ENCODE peak calls at places on chromosomes 16 and 17, in eight cellular contexts. K is OCI-LY7, T is PC-9, L is GM23338, R is HCT116, B is SK-N-SH, J is hepatocyte, H is PC-3. P is an unnamed sample. For H3K9me2, the result is how much of the 10 kb centered on the place peaks cover.

GRCh38 chr17:45086865-45087495 is 25.9 kb downstream of the NMT1 start:
- DNase-seq in R (no peak), H (no peak), J (no peak), T (no peak), L (no peak), B (no peak), K (no peak), P (no peak)

GRCh38 chr17:39973496-39973895 is 7.1 kb upstream of the PSMD3 start:
- DNase-seq in K (no peak), T (no peak), H (no peak), J (no peak), L (no peak), B (no peak), R (no peak), P (peak)

GRCh38 chr17:66373944-66374817 is 71.8 kb downstream of the PRKCA start:
- DNase-seq in R (no peak), T (no peak), J (peak), K (no peak), L (peak), H (no peak), B (peak), P (no peak)

GRCh38 chr16:866252-866651 is 65.7 kb upstream of the GNG13 start:
- DNase-seq in T (no peak), B (no peak), R (no peak), H (no peak), J (no peak), L (no peak), K (no peak), P (no peak)

GRCh38 chr17:61448042-61448441 is 4.2 kb upstream of the TBX4 start:
- DNase-seq in H (no peak), R (no peak), J (no peak), T (no peak), K (no peak), L (no peak), B (no peak), P (no peak)

GRCh38 chr17:66943484-66943883 is 21.0 kb upstream of the CACNG4 start:
- DNase-seq in B (no peak), H (no peak), R (no peak), J (no peak), T (no peak), L (no peak), K (no peak), P (no peak)

GRCh38 chr17:7579839-7580630 is 597 bp downstream of the CD68 start:
- DNase-seq in R (no peak), H (no peak), K (peak), L (no peak), J (no peak), T (no peak), B (no peak), P (no peak)

GRCh38 chr16:57614546-57615343 is 13.7 kb upstream of the ADGRG1 start:
- DNase-seq in H (no peak), R (no peak), J (no peak), B (peak), K (no peak), T (no peak), L (no peak), P (no peak)

GRCh38 chr16:27267037-27267677 is 1.4 kb downstream of the NSMCE1 start:
- DNase-seq in B (no peak), H (no peak), R (no peak), J (no peak), K (peak), L (no peak), T (no peak), P (no peak)

GRCh38 chr17:7838291-7839075 is 4.5 kb downstream of the KDM6B start:
- DNase-seq in J (peak), L (peak), T (no peak), R (no peak), H (no peak), K (peak), B (peak), P (peak)

GRCh38 chr16:79599256-79599836 is 1.2 kb downstream of the MAF start:
- DNase-seq in J (peak), L (peak), B (peak), H (no peak), T (no peak), K (no peak), R (no peak), P (peak)

GRCh38 chr16:64629622-64630021 is 492.2 kb downstream of the CDH11 start:
- DNase-seq in L (no peak), B (no peak), K (no peak), J (no peak), R (no peak), T (no peak), H (peak), P (peak)

GRCh38 chr17:27756467-27757371 is 43.6 kb downstream of the NOS2 start:
- DNase-seq in H (peak), L (peak), J (peak), B (peak), K (peak), T (peak), R (peak), P (peak)

GRCh38 chr17:39486242-39486641 is 25.0 kb downstream of the CDK12 start:
- DNase-seq in L (no peak), J (peak), K (no peak), B (no peak), R (no peak), T (peak), H (peak), P (peak)

GRCh38 chr16:17802566-17802965 is 331.8 kb upstream of the XYLT1 start:
- DNase-seq in B (no peak), T (no peak), H (no peak), K (no peak), R (no peak), J (no peak), L (no peak), P (no peak)

GRCh38 chr16:54402270-54402669 is 115.7 kb upstream of the IRX3 start:
- DNase-seq in L (no peak), J (no peak), R (no peak), T (no peak), K (no peak), H (no peak), B (peak), P (peak)

GRCh38 chr17:81057079-81057730 is 22.3 kb downstream of the BAIAP2 start:
- DNase-seq in H (peak), R (no peak), L (no peak), J (peak), K (no peak), T (peak), B (peak), P (peak)

GRCh38 chr17:76140661-76141211 is 309 bp downstream of the FOXJ1 start:
- DNase-seq in R (no peak), K (no peak), H (no peak), B (no peak), J (no peak), L (peak), T (no peak), P (no peak)

GRCh38 chr17:41492771-41493170 is 3.1 kb upstream of the KRT36 start:
- DNase-seq in K (no peak), H (no peak), R (no peak), B (peak), L (no peak), T (no peak), J (peak), P (no peak)

GRCh38 chr17:1460233-1460632 is 4.2 kb upstream of the CRK start:
- DNase-seq in R (no peak), J (peak), B (no peak), H (peak), K (no peak), L (no peak), T (peak), P (peak)

GRCh38 chr17:78179372-78179771 is 7.5 kb downstream of the TK1 start:
- DNase-seq in J (no peak), K (no peak), H (peak), T (peak), R (no peak), B (no peak), L (no peak), P (peak)

GRCh38 chr17:78174870-78175642 is 6.7 kb downstream of the SYNGR2 start:
- DNase-seq in T (no peak), L (peak), H (no peak), J (no peak), R (no peak), B (no peak), K (peak), P (no peak)

GRCh38 chr17:78174332-78174869 is 6.0 kb downstream of the SYNGR2 start:
- DNase-seq in B (no peak), L (no peak), T (peak), R (no peak), J (no peak), H (peak), K (no peak), P (no peak)

GRCh38 chr17:78175643-78175981 is 7.2 kb downstream of the SYNGR2 start:
- DNase-seq in T (no peak), R (no peak), H (no peak), B (no peak), L (no peak), K (no peak), J (no peak), P (no peak)

DNA sequence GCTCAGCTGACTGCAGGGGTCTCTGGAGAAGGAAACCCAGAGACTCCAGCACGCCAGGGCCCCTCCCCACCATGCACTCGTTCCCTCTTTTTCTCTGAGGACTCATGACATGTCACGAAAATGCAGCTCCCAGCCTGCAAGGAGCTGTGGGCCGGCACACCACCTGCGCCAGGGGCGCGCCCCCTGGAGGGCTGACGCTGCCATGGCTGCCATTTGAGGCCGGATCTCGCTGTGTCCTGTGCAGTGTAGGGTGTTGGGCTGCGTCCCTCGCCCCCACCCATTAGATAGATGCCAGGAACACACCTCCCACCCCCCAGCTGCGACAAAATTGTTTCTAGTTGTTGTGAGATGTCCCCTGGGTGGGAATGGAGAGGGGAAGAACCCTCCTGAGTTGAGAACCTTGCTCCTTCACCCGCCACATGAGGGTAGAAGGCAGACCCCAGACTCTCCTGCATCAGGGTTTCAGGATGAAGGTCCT is 8.2 kb downstream of the SYNGR2 start:
- DNase-seq in L (peak), K (peak), H (peak), J (peak), B (peak), R (no peak), T (no peak), P (peak)
- H3K27ac ChIP-seq in L (no peak), K (no peak), H (no peak), J (no peak), B (no peak), R (peak), T (no peak), P (no peak)

GRCh38 chr17:17779015-17779611 is 57.7 kb downstream of the SREBF1 start:
- DNase-seq in K (no peak), L (no peak), R (no peak), J (no peak), H (no peak), B (peak), T (no peak), P (no peak)

GRCh38 chr17:17774009-17774881 is 62.5 kb downstream of the SREBF1 start:
- DNase-seq in L (peak), H (peak), K (no peak), B (no peak), J (peak), R (no peak), T (no peak), P (peak)

GRCh38 chr17:17778308-17779014 is 58.3 kb downstream of the SREBF1 start:
- DNase-seq in H (no peak), L (no peak), J (peak), R (no peak), B (peak), T (no peak), K (no peak), P (peak)

GRCh38 chr17:17780941-17781590 is 55.7 kb downstream of the SREBF1 start:
- DNase-seq in J (peak), B (peak), T (peak), L (peak), H (peak), R (no peak), K (no peak), P (no peak)

GRCh38 chr17:17776889-17777288 is 59.9 kb downstream of the SREBF1 start:
- DNase-seq in R (no peak), B (no peak), K (no peak), L (no peak), T (no peak), J (no peak), H (no peak), P (no peak)
- H3K9me2 ChIP-seq in R (under half), B (under half), K (under half), L (under half), T (under half), J (under half), H (under half), P (under half)

GRCh38 chr17:51056813-51057510 is 63.7 kb downstream of the SPAG9 start:
- DNase-seq in K (peak), L (peak), H (peak), T (peak), J (peak), B (peak), R (peak), P (peak)

GRCh38 chr17:51060396-51060795 is 60.3 kb downstream of the SPAG9 start:
- DNase-seq in L (no peak), T (no peak), B (no peak), K (no peak), R (no peak), J (peak), H (no peak), P (no peak)

GRCh38 chr17:51059781-51060180 is 60.9 kb downstream of the SPAG9 start:
- DNase-seq in L (no peak), T (no peak), H (peak), J (no peak), R (no peak), K (no peak), B (no peak), P (peak)

GRCh38 chr17:51054748-51055147 is 65.9 kb downstream of the SPAG9 start:
- DNase-seq in J (no peak), K (no peak), B (no peak), H (no peak), R (no peak), L (no peak), T (no peak), P (no peak)

DNA sequence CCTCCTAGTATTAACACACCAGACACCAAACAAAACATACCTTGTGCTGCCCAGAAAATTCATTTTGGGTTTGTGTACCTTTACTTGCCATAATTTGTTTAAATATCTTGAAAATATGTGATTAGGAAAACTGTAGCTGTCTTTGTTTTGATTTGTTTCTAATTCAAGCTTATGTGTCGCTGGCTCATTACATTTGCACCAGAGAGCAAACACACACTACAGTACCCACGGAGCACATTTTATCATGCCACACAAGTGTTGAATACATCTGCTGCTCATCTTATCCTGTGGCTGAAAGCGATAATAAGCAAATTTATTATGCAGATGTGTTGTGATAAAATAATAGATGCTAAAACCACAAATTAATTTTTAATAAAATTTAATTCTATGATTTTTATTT is 63.1 kb downstream of the SPAG9 start:
- DNase-seq in L (no peak), K (no peak), J (no peak), H (no peak), T (no peak), R (no peak), B (no peak), P (peak)
- H3K27ac ChIP-seq in L (peak), K (no peak), J (peak), H (peak), T (peak), R (no peak), B (peak), P (peak)

GRCh38 chr17:31126318-31126717 is 31.5 kb downstream of the NF1 start:
- DNase-seq in T (no peak), K (no peak), R (no peak), L (no peak), B (no peak), H (no peak), J (no peak), P (no peak)

GRCh38 chr17:31128241-31128640 is 33.5 kb downstream of the NF1 start:
- DNase-seq in H (no peak), K (no peak), R (no peak), B (no peak), L (no peak), J (no peak), T (no peak), P (no peak)

GRCh38 chr17:31122746-31123145 is 28.0 kb downstream of the NF1 start:
- DNase-seq in B (no peak), J (no peak), H (no peak), T (no peak), L (no peak), R (no peak), K (no peak), P (no peak)
- H3K9me2 ChIP-seq in B (under half), J (under half), H (under half), T (under half), L (under half), R (under half), K (under half), P (under half)

GRCh38 chr17:50841277-50841948 is 6.0 kb downstream of the WFIKKN2 start:
- DNase-seq in T (no peak), R (no peak), H (no peak), B (no peak), L (no peak), J (no peak), K (no peak), P (no peak)
- H3K27ac ChIP-seq in T (no peak), R (no peak), H (no peak), B (no peak), L (no peak), J (no peak), K (no peak), P (no peak)

GRCh38 chr17:9557846-9558245 is 17.8 kb downstream of the STX8 start:
- DNase-seq in T (no peak), H (no peak), R (no peak), B (no peak), J (no peak), K (no peak), L (no peak), P (no peak)
- H3K9me2 ChIP-seq in T (under half), H (under half), R (under half), B (under half), J (under half), K (under half), L (under half), P (under half)

GRCh38 chr16:29862383-29862883 is 593 bp downstream of the CDIPT start:
- DNase-seq in R (no peak), J (peak), K (no peak), L (peak), T (peak), H (peak), B (peak), P (peak)

GRCh38 chr16:29860218-29860617 is 2.8 kb downstream of the CDIPT start:
- DNase-seq in H (no peak), J (no peak), K (no peak), R (no peak), B (no peak), T (no peak), L (no peak), P (no peak)

GRCh38 chr16:29864205-29864604 is 1.2 kb upstream of the CDIPT start:
- DNase-seq in K (no peak), B (no peak), H (no peak), J (no peak), R (no peak), T (no peak), L (no peak), P (no peak)

GRCh38 chr16:29862884-29863668 is at the start of gene CDIPT:
- DNase-seq in H (peak), K (peak), B (peak), J (peak), R (peak), T (peak), L (peak), P (peak)

DNA sequence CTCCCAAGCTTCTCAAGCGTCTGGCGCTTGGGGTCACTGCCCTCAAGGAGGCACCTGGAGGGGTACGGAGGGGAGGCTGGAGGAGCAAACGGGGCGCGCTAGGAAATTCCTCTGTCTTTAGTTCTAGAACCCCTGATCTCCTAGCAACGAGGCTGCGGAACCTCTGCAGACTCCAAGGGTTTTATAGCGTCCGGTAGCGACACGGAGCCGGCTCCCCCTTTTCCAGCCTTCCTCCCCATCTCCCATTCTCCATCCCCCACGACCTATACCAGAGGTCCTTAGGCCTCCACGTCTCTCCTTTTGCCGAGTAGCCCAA is 601 bp upstream of the CDIPT start:
- DNase-seq in J (no peak), L (no peak), B (no peak), T (no peak), H (no peak), K (no peak), R (no peak), P (no peak)
- H3K27ac ChIP-seq in J (no peak), L (no peak), B (no peak), T (no peak), H (no peak), K (no peak), R (peak), P (no peak)

DNA sequence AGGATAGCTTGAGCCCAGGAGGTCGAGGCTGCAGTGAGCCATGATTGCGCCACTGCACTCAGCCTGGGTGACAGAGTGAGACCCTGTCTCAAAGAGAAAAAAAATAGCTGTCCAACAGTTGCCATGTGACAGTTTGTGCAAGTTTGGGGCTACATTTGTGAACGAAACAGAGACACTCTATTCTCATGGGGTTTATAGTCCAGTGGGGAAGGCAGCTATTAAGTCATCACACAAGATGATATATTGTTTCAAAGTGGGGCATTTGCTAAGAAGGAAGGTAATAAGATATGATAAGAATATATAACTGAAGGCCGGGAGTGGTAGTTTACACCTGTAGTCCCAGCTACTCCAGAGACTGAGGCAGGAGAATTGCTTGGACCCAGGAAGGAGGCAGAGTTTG is 73.3 kb downstream of the RBBP6 start:
- DNase-seq in R (no peak), H (no peak), J (no peak), L (no peak), B (no peak), T (no peak), K (no peak), P (no peak)
- H3K9me2 ChIP-seq in R (under half), H (under half), J (under half), L (under half), B (under half), T (under half), K (under half), P (under half)

DNA sequence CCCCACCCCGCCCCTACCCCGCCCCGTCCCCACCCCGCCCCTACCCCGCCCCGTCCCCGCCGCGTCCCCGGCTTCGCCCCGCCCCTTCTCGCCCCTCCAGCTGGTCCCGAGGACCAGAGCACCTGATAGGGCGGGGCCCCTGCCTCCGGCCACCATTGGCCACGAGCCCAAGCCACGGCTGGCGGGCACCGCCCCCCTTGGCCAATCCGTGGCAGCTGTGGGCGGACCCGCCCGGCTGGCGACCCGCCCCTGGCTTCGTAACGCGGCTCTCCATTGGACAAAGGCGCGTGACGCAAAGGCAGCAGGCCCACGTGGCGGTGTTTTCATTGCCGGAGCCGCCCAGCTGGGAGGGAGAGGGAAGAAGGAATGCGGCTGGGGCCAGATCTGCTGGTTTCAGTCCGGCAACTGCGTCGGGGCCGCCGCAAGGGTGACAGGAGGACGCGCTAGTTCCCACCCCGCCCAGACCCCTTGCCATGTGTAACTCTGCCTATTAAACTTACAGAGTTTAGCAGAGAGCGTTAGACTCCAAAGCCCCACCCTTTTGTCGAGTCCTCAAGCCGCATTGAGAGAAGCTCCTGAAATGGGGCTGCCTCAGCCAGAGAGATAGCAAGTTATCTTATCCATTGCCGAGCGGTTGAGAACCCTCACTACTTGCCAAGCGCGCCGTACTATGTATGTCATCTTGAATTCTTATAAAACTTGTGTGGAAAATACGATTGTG is 403 bp upstream of the WIPI1 start:
- DNase-seq in K (peak), H (peak), R (peak), B (peak), T (peak), L (peak), J (peak), P (peak)
- H3K27ac ChIP-seq in K (peak), H (no peak), R (no peak), B (no peak), T (no peak), L (no peak), J (peak), P (peak)

P was measured in GM23248.